ENCODE peak calls at places on chromosome X, in seven cellular contexts. Z is kidney; F is CD4-positive, alpha-beta T cell; X is stimulated activated CD4-positive, alpha-beta T cell treated with anti-CD3 and anti-CD28 coated beads, Interleukin-4, amount 100 ng/mL, for 24 hours; K is activated T-cell treated with anti-CD3 and anti-CD28 coated beads, Interleukin-2, amount 50 U/mL, for 48 hours; B is mesendoderm; Y is cerebellar cortex. Q is an unnamed sample.

GRCh38 chrX:150982235-150982785 is 825 bp upstream of the HMGB3 start:
- DNase-seq in Z (no peak), F (no peak), X (no peak), K (no peak), B (no peak), Y (peak), Q (no peak)

GRCh38 chrX:119168104-119168503 is 40.5 kb upstream of the KIAA1210 start:
- DNase-seq in Z (no peak), F (no peak), X (no peak), K (no peak), B (no peak), Y (no peak), Q (no peak)

GRCh38 chrX:71910526-71911022 is at the start of gene NHSL2:
- DNase-seq in Z (no peak), F (no peak), X (peak), K (no peak), B (peak), Y (no peak), Q (no peak)

GRCh38 chrX:2321411-2321810 is 179.4 kb downstream of the DHRSX start:
- DNase-seq in Z (no peak), F (no peak), X (no peak), K (no peak), B (no peak), Y (no peak), Q (no peak)

GRCh38 chrX:27815209-27815608 is 7.4 kb downstream of the MAGEB10 start:
- DNase-seq in Z (no peak), F (no peak), X (no peak), K (no peak), B (no peak), Y (no peak), Q (no peak)

GRCh38 chrX:48487362-48487785 is 11.4 kb downstream of the FTSJ1 start:
- DNase-seq in Z (peak), F (no peak), X (no peak), K (no peak), B (no peak), Y (no peak), Q (no peak)

GRCh38 chrX:15055146-15055930 is 182.1 kb downstream of the MOSPD2 start:
- DNase-seq in Z (no peak), F (no peak), X (no peak), K (no peak), B (peak), Y (no peak), Q (no peak)

GRCh38 chrX:112642349-112642748 is 37.4 kb downstream of the LHFPL1 start:
- DNase-seq in Z (no peak), F (peak), X (peak), K (peak), B (peak), Y (peak), Q (peak)

GRCh38 chrX:6175914-6176313 is 52.8 kb downstream of the NLGN4X start:
- DNase-seq in Z (no peak), F (no peak), X (no peak), K (no peak), B (no peak), Y (no peak), Q (no peak)

GRCh38 chrX:154378059-154378798 is 866 bp upstream of the EMD start:
- DNase-seq in Z (peak), F (no peak), X (peak), K (peak), B (no peak), Y (no peak), Q (no peak)

GRCh38 chrX:135477576-135477975 is 42.9 kb upstream of the INTS6L start:
- DNase-seq in Z (peak), F (peak), X (peak), K (peak), B (peak), Y (peak), Q (peak)

GRCh38 chrX:70554948-70555347 is 110.3 kb downstream of the DLG3 start:
- DNase-seq in Z (no peak), F (no peak), X (no peak), K (no peak), B (no peak), Y (no peak), Q (no peak)

GRCh38 chrX:150690126-150690525 is 3.1 kb upstream of the MTMR1 start:
- DNase-seq in Z (no peak), F (no peak), X (no peak), K (no peak), B (no peak), Y (no peak), Q (no peak)

GRCh38 chrX:103157511-103158316 is 57.2 kb upstream of the BEX4 start:
- DNase-seq in Z (no peak), F (no peak), X (peak), K (peak), B (peak), Y (peak), Q (no peak)

GRCh38 chrX:64805683-64806082 is 170.6 kb downstream of the ZC4H2 start:
- DNase-seq in Z (no peak), F (no peak), X (no peak), K (no peak), B (no peak), Y (no peak), Q (no peak)

GRCh38 chrX:132738951-132739350 is 219.5 kb downstream of the HS6ST2 start:
- DNase-seq in Z (no peak), F (no peak), X (no peak), K (no peak), B (no peak), Y (no peak), Q (no peak)

GRCh38 chrX:55342533-55343501 is 78.1 kb upstream of the PAGE3 start:
- DNase-seq in Z (no peak), F (peak), X (peak), K (peak), B (peak), Y (peak), Q (no peak)

GRCh38 chrX:78517124-78517523 is 142.0 kb downstream of the RTL3 start:
- DNase-seq in Z (no peak), F (peak), X (peak), K (peak), B (no peak), Y (no peak), Q (peak)

GRCh38 chrX:41912922-41913321 is 10.4 kb downstream of the CASK start:
- DNase-seq in Z (no peak), F (no peak), X (no peak), K (no peak), B (no peak), Y (no peak), Q (no peak)

GRCh38 chrX:51459125-51459524 is 37.3 kb downstream of the NUDT11 start:
- DNase-seq in Z (no peak), F (no peak), X (peak), K (peak), B (peak), Y (peak), Q (no peak)

GRCh38 chrX:120315776-120316175 is 4.5 kb upstream of the TMEM255A start:
- DNase-seq in Z (no peak), F (no peak), X (no peak), K (no peak), B (no peak), Y (no peak), Q (no peak)

GRCh38 chrX:45710081-45710801 is 509.6 kb upstream of the DIPK2B start:
- DNase-seq in Z (no peak), F (no peak), X (peak), K (peak), B (no peak), Y (no peak), Q (no peak)

GRCh38 chrX:53686151-53686885 is at the start of gene HUWE1:
- DNase-seq in Z (peak), F (peak), X (peak), K (peak), B (peak), Y (peak), Q (peak)

GRCh38 chrX:78693547-78693946 is 34.4 kb upstream of the RTL3 start:
- DNase-seq in Z (no peak), F (no peak), X (no peak), K (no peak), B (no peak), Y (no peak), Q (no peak)

GRCh38 chrX:55663584-55663983 is 40.4 kb downstream of the FOXR2 start:
- DNase-seq in Z (no peak), F (no peak), X (no peak), K (no peak), B (no peak), Y (no peak), Q (no peak)

GRCh38 chrX:150649096-150649870 is 43.9 kb upstream of the MTMR1 start:
- DNase-seq in Z (no peak), F (no peak), X (no peak), K (no peak), B (no peak), Y (no peak), Q (no peak)

GRCh38 chrX:132199941-132200340 is 19.3 kb downstream of the RAP2C start:
- DNase-seq in Z (no peak), F (no peak), X (no peak), K (no peak), B (no peak), Y (no peak), Q (no peak)

GRCh38 chrX:125298871-125299270 is 20.8 kb upstream of the TEX13C start:
- DNase-seq in Z (no peak), F (no peak), X (no peak), K (no peak), B (no peak), Y (no peak), Q (no peak)

GRCh38 chrX:118847676-118848075 is 24.1 kb downstream of the ZCCHC12 start:
- DNase-seq in Z (no peak), F (no peak), X (no peak), K (no peak), B (peak), Y (peak), Q (no peak)

GRCh38 chrX:48599341-48599740 is 2.0 kb downstream of the WDR13 start:
- DNase-seq in Z (no peak), F (no peak), X (no peak), K (no peak), B (no peak), Y (no peak), Q (no peak)

GRCh38 chrX:100606753-100607152 is 22.0 kb downstream of the TNMD start:
- DNase-seq in Z (no peak), F (no peak), X (no peak), K (no peak), B (no peak), Y (no peak), Q (no peak)

GRCh38 chrX:9482837-9483236 is 18.0 kb downstream of the TBL1X start:
- DNase-seq in Z (no peak), F (no peak), X (no peak), K (no peak), B (no peak), Y (no peak), Q (no peak)

GRCh38 chrX:47232803-47233332 is at the start of gene USP11:
- DNase-seq in Z (peak), F (peak), X (peak), K (peak), B (peak), Y (peak), Q (peak)

GRCh38 chrX:154546354-154547244 is at the start of gene G6PD:
- DNase-seq in Z (no peak), F (peak), X (peak), K (peak), B (peak), Y (no peak), Q (peak)

GRCh38 chrX:112863850-112864249 is 23.2 kb upstream of the AMOT start:
- DNase-seq in Z (no peak), F (no peak), X (no peak), K (no peak), B (no peak), Y (no peak), Q (no peak)

GRCh38 chrX:48573690-48574269 is 504 bp upstream of the RBM3 start:
- DNase-seq in Z (peak), F (peak), X (no peak), K (peak), B (no peak), Y (no peak), Q (peak)

GRCh38 chrX:135170468-135170867 is 730 bp downstream of the CT55 start:
- DNase-seq in Z (no peak), F (no peak), X (no peak), K (no peak), B (no peak), Y (no peak), Q (no peak)

GRCh38 chrX:68903111-68903510 is 74.3 kb downstream of the EFNB1 start:
- DNase-seq in Z (no peak), F (no peak), X (no peak), K (no peak), B (no peak), Y (no peak), Q (no peak)

Q was measured in T-helper 9 cell.